ENCODE peak calls at places on chromosomes 16 and 17, in five cellular contexts. K is CD8-positive, alpha-beta T cell; R is testis; X is fibroblast of lung; C is lower lobe of right lung. A is an unnamed sample. For H3K4me1, the result is how much of the 10 kb centered on the place peaks cover.

GRCh38 chr17:44887971-44888955 is 11.0 kb downstream of the EFTUD2 start:
- DNase-seq in K (no peak), C (no peak), X (no peak), R (no peak), A (no peak)

GRCh38 chr16:46688101-46688656 is 799 bp downstream of the VPS35 start:
- DNase-seq in C (peak), X (peak), R (peak), K (no peak), A (peak)

GRCh38 chr16:85428168-85428898 is 184.8 kb upstream of the GSE1 start:
- DNase-seq in R (peak), C (peak), X (no peak), K (no peak), A (no peak)

GRCh38 chr16:74667215-74667765 is 613 bp upstream of the RFWD3 start:
- DNase-seq in C (peak), K (peak), X (peak), R (peak), A (peak)

GRCh38 chr16:29753516-29753915 is 7.7 kb upstream of the C16orf54 start:
- DNase-seq in R (no peak), C (no peak), K (no peak), X (no peak), A (no peak)

GRCh38 chr17:74334393-74335039 is 8.5 kb downstream of the KIF19 start:
- DNase-seq in R (no peak), X (no peak), C (no peak), K (no peak), A (no peak)

GRCh38 chr16:65000654-65001053 is 121.2 kb downstream of the CDH11 start:
- DNase-seq in R (no peak), X (no peak), C (no peak), K (no peak), A (no peak)

GRCh38 chr16:66908116-66908515 is 10.6 kb downstream of the CDH16 start:
- DNase-seq in X (no peak), R (no peak), C (peak), K (no peak), A (no peak)

GRCh38 chr16:81473066-81473488 is 28.5 kb downstream of the CMIP start:
- DNase-seq in K (no peak), C (no peak), X (no peak), R (no peak), A (peak)

GRCh38 chr17:57317016-57317415 is 60.7 kb downstream of the MSI2 start:
- DNase-seq in X (no peak), R (no peak), K (no peak), C (no peak), A (no peak)

GRCh38 chr16:23145608-23146007 is 3.6 kb downstream of the USP31 start:
- DNase-seq in C (no peak), K (no peak), X (peak), R (no peak), A (no peak)

GRCh38 chr16:23952128-23953041 is 116.6 kb downstream of the PRKCB start:
- DNase-seq in K (no peak), R (peak), C (no peak), X (peak), A (no peak)

GRCh38 chr17:27993723-27994310 is 48.7 kb upstream of the NLK start:
- DNase-seq in C (no peak), X (no peak), R (no peak), K (no peak), A (no peak)

GRCh38 chr17:68972119-68972704 is 17.0 kb upstream of the ABCA8 start:
- DNase-seq in C (no peak), K (no peak), X (peak), R (peak), A (peak)

GRCh38 chr17:42026821-42027539 is 7.1 kb downstream of the NKIRAS2 start:
- DNase-seq in K (no peak), X (no peak), R (no peak), C (no peak), A (no peak)

GRCh38 chr16:68355447-68356248 is 44.8 kb downstream of the PRMT7 start:
- DNase-seq in C (peak), R (no peak), K (no peak), X (no peak), A (no peak)

GRCh38 chr16:83586036-83586810 is 221.6 kb upstream of the HSBP1 start:
- DNase-seq in K (no peak), C (no peak), X (no peak), R (no peak), A (peak)

GRCh38 chr17:66517336-66518009 is 215.1 kb downstream of the PRKCA start:
- DNase-seq in X (no peak), R (no peak), K (no peak), C (no peak), A (no peak)

GRCh38 chr17:38925263-38925995 is at the start of gene LASP1NB:
- DNase-seq in X (peak), K (peak), C (no peak), R (peak), A (peak)

GRCh38 chr17:50028207-50029120 is 27.4 kb upstream of the ITGA3 start:
- DNase-seq in R (no peak), K (no peak), C (peak), X (peak), A (no peak)

GRCh38 chr16:56203052-56203451 is 11.8 kb downstream of the GNAO1 start:
- DNase-seq in K (no peak), C (no peak), X (peak), R (peak), A (no peak)

GRCh38 chr17:50447870-50448573 is 20.7 kb downstream of the CHAD start:
- DNase-seq in X (no peak), R (no peak), C (peak), K (no peak), A (no peak)

GRCh38 chr17:68351395-68351794 is 60.1 kb downstream of the ARSG start:
- DNase-seq in R (peak), C (no peak), K (no peak), X (peak), A (peak)

GRCh38 chr17:49850772-49851386 is 3.0 kb upstream of the TAC4 start:
- DNase-seq in R (no peak), C (no peak), K (peak), X (no peak), A (no peak)

GRCh38 chr16:29926675-29927522 is 873 bp upstream of the KCTD13 start:
- DNase-seq in C (no peak), X (peak), K (no peak), R (peak), A (peak)

GRCh38 chr17:82384730-82385429 is 13.3 kb downstream of the UTS2R start:
- DNase-seq in X (peak), R (peak), K (no peak), C (peak), A (peak)

GRCh38 chr17:2867441-2868424 is 71.5 kb downstream of the RAP1GAP2 start:
- DNase-seq in K (no peak), R (no peak), X (peak), C (no peak), A (no peak)

GRCh38 chr16:67526149-67526732 is 2.4 kb upstream of the RIPOR1 start:
- DNase-seq in R (no peak), K (no peak), C (no peak), X (peak), A (no peak)

GRCh38 chr16:58120216-58120615 is 9.0 kb downstream of the CFAP20 start:
- DNase-seq in X (no peak), R (no peak), K (no peak), C (no peak), A (no peak)

GRCh38 chr16:65148804-65149203 is 26.9 kb upstream of the CDH11 start:
- DNase-seq in C (no peak), X (no peak), R (no peak), K (no peak), A (no peak)

GRCh38 chr17:17514993-17515920 is 19.1 kb upstream of the RASD1 start:
- DNase-seq in K (no peak), C (no peak), R (no peak), X (peak), A (peak)

GRCh38 chr17:33113281-33114010 is 121.8 kb downstream of the SPACA3 start:
- DNase-seq in R (peak), C (no peak), K (no peak), X (peak), A (no peak)

GRCh38 chr17:28372945-28373274 is 1.4 kb downstream of the SARM1 start:
- DNase-seq in X (no peak), K (no peak), R (no peak), C (no peak), A (no peak)

GRCh38 chr17:75844530-75845057 is 390 bp upstream of the UNC13D start:
- DNase-seq in C (peak), R (no peak), K (no peak), X (no peak), A (peak)
- H3K4me1 ChIP-seq in C (half or more), R (under half), K (under half), X (under half), A (under half)

GRCh38 chr17:11639736-11640510 is 41.7 kb downstream of the DNAH9 start:
- DNase-seq in X (no peak), K (no peak), R (no peak), C (no peak), A (no peak)
- H3K4me1 ChIP-seq in X (under half), K (under half), R (under half), C (under half), A (under half)

GRCh38 chr17:55279788-55280579 is 15.2 kb downstream of the HLF start:
- DNase-seq in X (no peak), K (no peak), R (no peak), C (no peak), A (no peak)
- H3K4me1 ChIP-seq in X (under half), K (under half), R (half or more), C (half or more), A (under half)

GRCh38 chr16:2776500-2777139 is 460 bp downstream of the ELOB start:
- DNase-seq in R (no peak), C (peak), X (no peak), K (no peak), A (no peak)

GRCh38 chr16:2775765-2776499 is 1.1 kb downstream of the ELOB start:
- DNase-seq in K (no peak), X (no peak), C (peak), R (no peak), A (no peak)

GRCh38 chr16:2775317-2775716 is 1.8 kb downstream of the ELOB start:
- DNase-seq in R (no peak), X (no peak), K (no peak), C (peak), A (no peak)

GRCh38 chr16:2773188-2773968 is 3.7 kb downstream of the ELOB start:
- DNase-seq in C (peak), R (no peak), K (no peak), X (peak), A (no peak)

DNA sequence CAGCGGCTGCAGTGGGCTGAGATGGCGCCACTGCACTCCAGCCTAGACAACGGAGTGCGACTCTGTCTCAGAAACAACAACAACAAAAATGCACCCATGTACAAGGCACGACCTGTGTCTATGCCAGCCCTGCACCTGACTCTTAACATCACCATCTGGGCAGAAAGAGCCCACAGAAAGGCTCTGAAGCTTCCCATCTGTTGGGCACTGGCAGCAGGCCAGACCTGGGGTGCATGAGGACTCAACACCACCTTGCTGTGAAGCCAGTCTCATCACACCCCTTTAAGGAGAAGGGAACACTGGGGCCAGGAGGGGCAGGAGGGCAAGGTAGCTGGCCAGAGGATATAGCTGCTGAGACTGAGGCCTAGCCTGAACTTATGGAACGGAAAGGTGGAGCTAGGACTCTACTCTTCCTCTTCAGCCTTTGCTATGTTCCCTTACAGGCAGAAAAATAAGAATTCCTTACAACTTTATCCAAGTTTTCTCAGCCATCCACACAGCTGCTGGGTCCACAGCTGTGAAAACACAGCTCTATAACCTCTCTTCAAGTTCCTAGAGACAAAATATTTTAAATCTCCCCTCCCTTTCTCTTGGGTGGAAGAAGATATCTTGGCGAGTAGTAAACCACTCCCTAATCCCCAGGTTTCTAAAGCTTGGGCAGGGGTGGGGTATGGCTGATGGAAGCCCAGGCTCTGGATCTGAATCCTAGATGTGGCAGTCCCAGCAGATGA is 2.8 kb downstream of the ELOB start:
- DNase-seq in R (no peak), C (peak), K (no peak), X (no peak), A (no peak)
- H3K4me1 ChIP-seq in R (under half), C (under half), K (under half), X (under half), A (under half)

GRCh38 chr16:69534720-69535119 is 31.0 kb upstream of the NFAT5 start:
- DNase-seq in X (no peak), R (no peak), C (no peak), K (no peak), A (no peak)

GRCh38 chr16:69526831-69527655 is 38.7 kb upstream of the NFAT5 start:
- DNase-seq in K (no peak), X (no peak), C (no peak), R (no peak), A (no peak)

GRCh38 chr16:69532761-69533459 is 32.9 kb upstream of the NFAT5 start:
- DNase-seq in K (no peak), X (no peak), R (no peak), C (no peak), A (no peak)

GRCh38 chr16:69535123-69536050 is 30.4 kb upstream of the NFAT5 start:
- DNase-seq in X (peak), K (no peak), C (no peak), R (no peak), A (no peak)

DNA sequence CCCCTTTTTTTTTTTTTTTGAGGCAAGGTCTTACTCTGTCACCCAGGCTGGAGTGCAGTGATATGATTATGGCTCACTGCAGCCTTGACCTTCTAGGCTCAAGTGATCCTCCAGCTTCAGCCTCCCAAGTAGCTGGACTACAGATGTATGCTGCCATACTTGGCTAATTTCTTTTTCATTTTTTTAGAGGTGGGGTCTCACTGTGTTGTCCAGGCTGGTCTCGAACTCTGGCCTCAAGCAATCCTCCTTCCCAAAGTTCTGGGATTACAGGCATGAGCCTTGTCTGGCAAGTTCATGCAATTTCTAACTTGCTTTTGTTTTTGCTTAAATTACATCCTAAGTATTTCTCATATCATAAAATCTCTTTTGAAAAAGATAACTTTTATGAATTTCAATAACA is 33.8 kb upstream of the NFAT5 start:
- DNase-seq in K (no peak), R (no peak), X (no peak), C (no peak), A (no peak)
- H3K4me1 ChIP-seq in K (under half), R (under half), X (under half), C (under half), A (under half)

DNA sequence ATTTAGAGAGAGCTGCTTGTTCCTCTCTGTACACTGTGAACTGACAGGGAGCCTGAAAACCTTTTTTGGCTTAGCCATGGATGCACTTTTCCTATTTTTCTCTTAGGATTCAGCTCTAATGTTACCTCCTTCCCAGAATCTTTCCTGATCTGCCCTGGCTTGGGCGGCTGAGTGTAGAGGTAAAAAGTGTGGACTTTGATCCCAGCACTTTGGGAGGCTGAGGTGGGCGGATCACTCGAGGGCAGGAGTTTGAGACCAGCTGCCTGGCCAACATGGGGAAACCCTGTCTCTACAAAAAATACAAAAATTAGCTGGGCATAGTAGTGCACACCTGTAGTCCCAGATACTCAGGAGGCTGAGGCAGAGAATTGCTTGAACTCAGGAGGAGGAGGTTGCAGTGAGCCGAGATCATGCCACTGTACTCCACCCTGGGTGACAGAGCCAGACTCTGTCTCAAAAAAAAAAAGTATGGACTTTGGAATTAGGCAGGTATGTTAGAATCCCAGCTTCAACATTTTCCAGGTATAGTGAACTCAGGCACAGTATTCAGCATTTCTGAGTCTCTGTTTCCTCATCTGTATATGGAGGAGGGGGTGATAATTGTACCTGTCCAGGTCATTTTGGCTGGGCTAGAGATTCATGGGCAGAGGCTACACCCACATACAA is 212.5 kb upstream of the EEF2KMT start:
- DNase-seq in C (no peak), K (no peak), X (no peak), R (no peak), A (no peak)
- H3K4me1 ChIP-seq in C (under half), K (under half), X (under half), R (under half), A (under half)

DNA sequence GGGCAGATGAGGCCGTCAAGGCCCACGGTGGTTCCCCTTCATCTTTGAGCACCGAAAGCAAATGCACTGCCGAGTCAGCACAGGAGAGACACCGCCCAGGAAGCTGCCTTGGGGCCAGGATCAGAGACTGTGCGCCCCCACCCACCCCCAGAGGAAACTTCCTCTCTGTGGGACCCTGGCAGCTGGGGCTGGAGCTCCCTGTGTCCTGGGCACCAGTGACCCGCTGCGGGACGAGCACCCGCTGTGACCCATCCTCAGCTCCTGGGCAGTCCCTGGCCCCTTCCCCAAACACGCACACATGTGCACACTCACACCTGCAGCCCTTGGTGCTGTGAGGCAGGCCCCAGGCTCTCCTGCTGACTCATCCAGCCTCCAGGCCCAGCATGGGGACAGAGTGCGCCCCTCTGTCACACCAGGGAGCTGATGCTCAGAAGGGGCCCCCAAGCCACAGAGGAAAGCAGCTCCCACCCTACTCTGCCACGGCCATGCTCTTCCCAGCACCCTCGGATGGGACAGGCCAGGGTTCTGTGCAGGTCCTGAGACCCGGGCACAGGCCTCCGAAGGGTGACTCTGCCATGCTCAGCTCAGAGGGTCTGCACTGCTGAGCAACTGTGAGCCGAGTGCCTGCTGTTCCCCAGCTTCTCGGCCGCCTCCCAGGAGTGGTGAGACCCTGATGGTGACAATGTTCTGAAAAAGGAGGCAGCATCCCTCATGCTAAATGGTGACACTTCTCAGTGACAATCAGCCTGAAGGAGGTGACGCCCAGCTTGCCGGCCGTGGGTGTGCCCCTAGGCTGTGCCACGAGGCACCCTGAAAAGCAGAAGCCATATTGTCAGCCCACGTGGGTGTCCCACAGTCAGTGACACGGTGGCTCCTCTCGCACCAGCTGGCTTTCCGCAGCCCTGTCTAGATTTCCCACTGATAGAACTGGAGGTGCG is 3.6 kb downstream of the PIEZO1 start:
- DNase-seq in K (peak), X (no peak), R (no peak), C (peak), A (peak)
- H3K4me1 ChIP-seq in K (half or more), X (under half), R (under half), C (half or more), A (under half)

A was measured in right cardiac atrium.